ENCODE peak calls at places on chromosomes 1 and 21, in ten cellular contexts. One of them, this sample, is unnamed.

GRCh38 chr1:201011616-201012015 is 11.9 kb downstream of the KIF21B start:
- DNase-seq in coronary artery: no peak
- DNase-seq in stimulated activated CD4-positive, alpha-beta T cell treated with anti-CD3 and anti-CD28 coated beads, Interleukin-4, amount 100 ng/mL, for 24 hours: no peak
- DNase-seq in sigmoid colon: no peak
- DNase-seq in stimulated activated CD8-positive, alpha-beta memory T cell treated with anti-CD3 and anti-CD28 coated beads, Interleukin-15, amount 100 ng/mL, for 4 hours: no peak
- DNase-seq in activated T-helper 1 cell treated with anti-CD3 and anti-CD28 coated beads, Interleukin-12 subunit alpha, Interleukin-12 subunit beta, Interleukin-2, Interleukin-4 antibody, amounts not matched to agents 30 ng/mL and 10 ng/mL and 1 ng/mL, durations not matched to agents 14 hours and 24 hours and 36 hours: no peak
- DNase-seq in stimulated activated effector memory CD8-positive, alpha-beta T cell treated with anti-CD3 and anti-CD28 coated beads, Interleukin-12 subunit alpha, Interleukin-12 subunit beta, amount 100 ng/mL, for 72 hours: no peak
- DNase-seq in HTR-8/SVneo: no peak
- DNase-seq in activated T-cell treated with anti-CD3 and anti-CD28 coated beads, Interleukin-2, amount 50 U/mL, for 24 hours: no peak
- DNase-seq in GM20000: no peak
- DNase-seq in this sample: no peak

GRCh38 chr21:33948096-33948950 is 32.7 kb upstream of the ATP5PO start:
- DNase-seq in coronary artery: no peak
- DNase-seq in stimulated activated CD4-positive, alpha-beta T cell treated with anti-CD3 and anti-CD28 coated beads, Interleukin-4, amount 100 ng/mL, for 24 hours: peak
- DNase-seq in sigmoid colon: peak
- DNase-seq in stimulated activated CD8-positive, alpha-beta memory T cell treated with anti-CD3 and anti-CD28 coated beads, Interleukin-15, amount 100 ng/mL, for 4 hours: peak
- DNase-seq in activated T-helper 1 cell treated with anti-CD3 and anti-CD28 coated beads, Interleukin-12 subunit alpha, Interleukin-12 subunit beta, Interleukin-2, Interleukin-4 antibody, amounts not matched to agents 30 ng/mL and 10 ng/mL and 1 ng/mL, durations not matched to agents 14 hours and 24 hours and 36 hours: peak
- DNase-seq in stimulated activated effector memory CD8-positive, alpha-beta T cell treated with anti-CD3 and anti-CD28 coated beads, Interleukin-12 subunit alpha, Interleukin-12 subunit beta, amount 100 ng/mL, for 72 hours: peak
- DNase-seq in HTR-8/SVneo: no peak
- DNase-seq in activated T-cell treated with anti-CD3 and anti-CD28 coated beads, Interleukin-2, amount 50 U/mL, for 24 hours: peak
- DNase-seq in GM20000: peak
- DNase-seq in this sample: no peak

GRCh38 chr1:166083887-166084286 is 82.9 kb downstream of the FAM78B start:
- DNase-seq in coronary artery: no peak
- DNase-seq in stimulated activated CD4-positive, alpha-beta T cell treated with anti-CD3 and anti-CD28 coated beads, Interleukin-4, amount 100 ng/mL, for 24 hours: no peak
- DNase-seq in sigmoid colon: no peak
- DNase-seq in stimulated activated CD8-positive, alpha-beta memory T cell treated with anti-CD3 and anti-CD28 coated beads, Interleukin-15, amount 100 ng/mL, for 4 hours: no peak
- DNase-seq in activated T-helper 1 cell treated with anti-CD3 and anti-CD28 coated beads, Interleukin-12 subunit alpha, Interleukin-12 subunit beta, Interleukin-2, Interleukin-4 antibody, amounts not matched to agents 30 ng/mL and 10 ng/mL and 1 ng/mL, durations not matched to agents 14 hours and 24 hours and 36 hours: no peak
- DNase-seq in stimulated activated effector memory CD8-positive, alpha-beta T cell treated with anti-CD3 and anti-CD28 coated beads, Interleukin-12 subunit alpha, Interleukin-12 subunit beta, amount 100 ng/mL, for 72 hours: no peak
- DNase-seq in HTR-8/SVneo: no peak
- DNase-seq in activated T-cell treated with anti-CD3 and anti-CD28 coated beads, Interleukin-2, amount 50 U/mL, for 24 hours: no peak
- DNase-seq in GM20000: no peak
- DNase-seq in this sample: no peak

GRCh38 chr1:27600500-27601175 is 3.3 kb downstream of the AHDC1 start:
- DNase-seq in coronary artery: no peak
- DNase-seq in stimulated activated CD4-positive, alpha-beta T cell treated with anti-CD3 and anti-CD28 coated beads, Interleukin-4, amount 100 ng/mL, for 24 hours: no peak
- DNase-seq in sigmoid colon: no peak
- DNase-seq in stimulated activated CD8-positive, alpha-beta memory T cell treated with anti-CD3 and anti-CD28 coated beads, Interleukin-15, amount 100 ng/mL, for 4 hours: no peak
- DNase-seq in activated T-helper 1 cell treated with anti-CD3 and anti-CD28 coated beads, Interleukin-12 subunit alpha, Interleukin-12 subunit beta, Interleukin-2, Interleukin-4 antibody, amounts not matched to agents 30 ng/mL and 10 ng/mL and 1 ng/mL, durations not matched to agents 14 hours and 24 hours and 36 hours: no peak
- DNase-seq in stimulated activated effector memory CD8-positive, alpha-beta T cell treated with anti-CD3 and anti-CD28 coated beads, Interleukin-12 subunit alpha, Interleukin-12 subunit beta, amount 100 ng/mL, for 72 hours: peak
- DNase-seq in HTR-8/SVneo: no peak
- DNase-seq in activated T-cell treated with anti-CD3 and anti-CD28 coated beads, Interleukin-2, amount 50 U/mL, for 24 hours: no peak
- DNase-seq in GM20000: no peak
- DNase-seq in this sample: no peak

GRCh38 chr1:212968385-212968863 is 18.1 kb downstream of the VASH2 start:
- DNase-seq in coronary artery: peak
- DNase-seq in stimulated activated CD4-positive, alpha-beta T cell treated with anti-CD3 and anti-CD28 coated beads, Interleukin-4, amount 100 ng/mL, for 24 hours: no peak
- DNase-seq in sigmoid colon: peak
- DNase-seq in stimulated activated CD8-positive, alpha-beta memory T cell treated with anti-CD3 and anti-CD28 coated beads, Interleukin-15, amount 100 ng/mL, for 4 hours: no peak
- DNase-seq in activated T-helper 1 cell treated with anti-CD3 and anti-CD28 coated beads, Interleukin-12 subunit alpha, Interleukin-12 subunit beta, Interleukin-2, Interleukin-4 antibody, amounts not matched to agents 30 ng/mL and 10 ng/mL and 1 ng/mL, durations not matched to agents 14 hours and 24 hours and 36 hours: no peak
- DNase-seq in stimulated activated effector memory CD8-positive, alpha-beta T cell treated with anti-CD3 and anti-CD28 coated beads, Interleukin-12 subunit alpha, Interleukin-12 subunit beta, amount 100 ng/mL, for 72 hours: no peak
- DNase-seq in HTR-8/SVneo: no peak
- DNase-seq in activated T-cell treated with anti-CD3 and anti-CD28 coated beads, Interleukin-2, amount 50 U/mL, for 24 hours: no peak
- DNase-seq in GM20000: no peak
- DNase-seq in this sample: no peak

GRCh38 chr1:67674260-67675011 is 10.6 kb upstream of the GADD45A start:
- DNase-seq in coronary artery: no peak
- DNase-seq in stimulated activated CD4-positive, alpha-beta T cell treated with anti-CD3 and anti-CD28 coated beads, Interleukin-4, amount 100 ng/mL, for 24 hours: peak
- DNase-seq in sigmoid colon: peak
- DNase-seq in stimulated activated CD8-positive, alpha-beta memory T cell treated with anti-CD3 and anti-CD28 coated beads, Interleukin-15, amount 100 ng/mL, for 4 hours: peak
- DNase-seq in activated T-helper 1 cell treated with anti-CD3 and anti-CD28 coated beads, Interleukin-12 subunit alpha, Interleukin-12 subunit beta, Interleukin-2, Interleukin-4 antibody, amounts not matched to agents 30 ng/mL and 10 ng/mL and 1 ng/mL, durations not matched to agents 14 hours and 24 hours and 36 hours: peak
- DNase-seq in stimulated activated effector memory CD8-positive, alpha-beta T cell treated with anti-CD3 and anti-CD28 coated beads, Interleukin-12 subunit alpha, Interleukin-12 subunit beta, amount 100 ng/mL, for 72 hours: peak
- DNase-seq in HTR-8/SVneo: no peak
- DNase-seq in activated T-cell treated with anti-CD3 and anti-CD28 coated beads, Interleukin-2, amount 50 U/mL, for 24 hours: peak
- DNase-seq in GM20000: no peak
- DNase-seq in this sample: no peak

GRCh38 chr1:221816899-221817298 is 75.0 kb upstream of the DUSP10 start:
- DNase-seq in coronary artery: no peak
- DNase-seq in stimulated activated CD4-positive, alpha-beta T cell treated with anti-CD3 and anti-CD28 coated beads, Interleukin-4, amount 100 ng/mL, for 24 hours: no peak
- DNase-seq in sigmoid colon: no peak
- DNase-seq in stimulated activated CD8-positive, alpha-beta memory T cell treated with anti-CD3 and anti-CD28 coated beads, Interleukin-15, amount 100 ng/mL, for 4 hours: no peak
- DNase-seq in activated T-helper 1 cell treated with anti-CD3 and anti-CD28 coated beads, Interleukin-12 subunit alpha, Interleukin-12 subunit beta, Interleukin-2, Interleukin-4 antibody, amounts not matched to agents 30 ng/mL and 10 ng/mL and 1 ng/mL, durations not matched to agents 14 hours and 24 hours and 36 hours: no peak
- DNase-seq in stimulated activated effector memory CD8-positive, alpha-beta T cell treated with anti-CD3 and anti-CD28 coated beads, Interleukin-12 subunit alpha, Interleukin-12 subunit beta, amount 100 ng/mL, for 72 hours: no peak
- DNase-seq in HTR-8/SVneo: peak
- DNase-seq in activated T-cell treated with anti-CD3 and anti-CD28 coated beads, Interleukin-2, amount 50 U/mL, for 24 hours: no peak
- DNase-seq in GM20000: no peak
- DNase-seq in this sample: no peak

GRCh38 chr1:54006508-54006907 is 11.5 kb downstream of the LDLRAD1 start:
- DNase-seq in coronary artery: no peak
- DNase-seq in stimulated activated CD4-positive, alpha-beta T cell treated with anti-CD3 and anti-CD28 coated beads, Interleukin-4, amount 100 ng/mL, for 24 hours: no peak
- DNase-seq in sigmoid colon: no peak
- DNase-seq in stimulated activated CD8-positive, alpha-beta memory T cell treated with anti-CD3 and anti-CD28 coated beads, Interleukin-15, amount 100 ng/mL, for 4 hours: no peak
- DNase-seq in activated T-helper 1 cell treated with anti-CD3 and anti-CD28 coated beads, Interleukin-12 subunit alpha, Interleukin-12 subunit beta, Interleukin-2, Interleukin-4 antibody, amounts not matched to agents 30 ng/mL and 10 ng/mL and 1 ng/mL, durations not matched to agents 14 hours and 24 hours and 36 hours: no peak
- DNase-seq in stimulated activated effector memory CD8-positive, alpha-beta T cell treated with anti-CD3 and anti-CD28 coated beads, Interleukin-12 subunit alpha, Interleukin-12 subunit beta, amount 100 ng/mL, for 72 hours: no peak
- DNase-seq in HTR-8/SVneo: no peak
- DNase-seq in activated T-cell treated with anti-CD3 and anti-CD28 coated beads, Interleukin-2, amount 50 U/mL, for 24 hours: no peak
- DNase-seq in GM20000: peak
- DNase-seq in this sample: no peak

GRCh38 chr1:153534226-153534932 is 1.4 kb downstream of the S100A6 start:
- DNase-seq in coronary artery: no peak
- DNase-seq in stimulated activated CD4-positive, alpha-beta T cell treated with anti-CD3 and anti-CD28 coated beads, Interleukin-4, amount 100 ng/mL, for 24 hours: no peak
- DNase-seq in sigmoid colon: peak
- DNase-seq in stimulated activated CD8-positive, alpha-beta memory T cell treated with anti-CD3 and anti-CD28 coated beads, Interleukin-15, amount 100 ng/mL, for 4 hours: no peak
- DNase-seq in activated T-helper 1 cell treated with anti-CD3 and anti-CD28 coated beads, Interleukin-12 subunit alpha, Interleukin-12 subunit beta, Interleukin-2, Interleukin-4 antibody, amounts not matched to agents 30 ng/mL and 10 ng/mL and 1 ng/mL, durations not matched to agents 14 hours and 24 hours and 36 hours: no peak
- DNase-seq in stimulated activated effector memory CD8-positive, alpha-beta T cell treated with anti-CD3 and anti-CD28 coated beads, Interleukin-12 subunit alpha, Interleukin-12 subunit beta, amount 100 ng/mL, for 72 hours: no peak
- DNase-seq in HTR-8/SVneo: no peak
- DNase-seq in activated T-cell treated with anti-CD3 and anti-CD28 coated beads, Interleukin-2, amount 50 U/mL, for 24 hours: no peak
- DNase-seq in GM20000: no peak
- DNase-seq in this sample: no peak

GRCh38 chr1:97482022-97482421 is 438.8 kb downstream of the DPYD start:
- DNase-seq in coronary artery: no peak
- DNase-seq in stimulated activated CD4-positive, alpha-beta T cell treated with anti-CD3 and anti-CD28 coated beads, Interleukin-4, amount 100 ng/mL, for 24 hours: no peak
- DNase-seq in sigmoid colon: no peak
- DNase-seq in stimulated activated CD8-positive, alpha-beta memory T cell treated with anti-CD3 and anti-CD28 coated beads, Interleukin-15, amount 100 ng/mL, for 4 hours: no peak
- DNase-seq in activated T-helper 1 cell treated with anti-CD3 and anti-CD28 coated beads, Interleukin-12 subunit alpha, Interleukin-12 subunit beta, Interleukin-2, Interleukin-4 antibody, amounts not matched to agents 30 ng/mL and 10 ng/mL and 1 ng/mL, durations not matched to agents 14 hours and 24 hours and 36 hours: no peak
- DNase-seq in stimulated activated effector memory CD8-positive, alpha-beta T cell treated with anti-CD3 and anti-CD28 coated beads, Interleukin-12 subunit alpha, Interleukin-12 subunit beta, amount 100 ng/mL, for 72 hours: no peak
- DNase-seq in HTR-8/SVneo: no peak
- DNase-seq in activated T-cell treated with anti-CD3 and anti-CD28 coated beads, Interleukin-2, amount 50 U/mL, for 24 hours: no peak
- DNase-seq in GM20000: no peak
- DNase-seq in this sample: no peak

GRCh38 chr1:53511933-53512806 is 53.0 kb downstream of the DMRTB1 start:
- DNase-seq in coronary artery: no peak
- DNase-seq in stimulated activated CD4-positive, alpha-beta T cell treated with anti-CD3 and anti-CD28 coated beads, Interleukin-4, amount 100 ng/mL, for 24 hours: no peak
- DNase-seq in sigmoid colon: no peak
- DNase-seq in stimulated activated CD8-positive, alpha-beta memory T cell treated with anti-CD3 and anti-CD28 coated beads, Interleukin-15, amount 100 ng/mL, for 4 hours: no peak
- DNase-seq in activated T-helper 1 cell treated with anti-CD3 and anti-CD28 coated beads, Interleukin-12 subunit alpha, Interleukin-12 subunit beta, Interleukin-2, Interleukin-4 antibody, amounts not matched to agents 30 ng/mL and 10 ng/mL and 1 ng/mL, durations not matched to agents 14 hours and 24 hours and 36 hours: no peak
- DNase-seq in stimulated activated effector memory CD8-positive, alpha-beta T cell treated with anti-CD3 and anti-CD28 coated beads, Interleukin-12 subunit alpha, Interleukin-12 subunit beta, amount 100 ng/mL, for 72 hours: no peak
- DNase-seq in HTR-8/SVneo: no peak
- DNase-seq in activated T-cell treated with anti-CD3 and anti-CD28 coated beads, Interleukin-2, amount 50 U/mL, for 24 hours: no peak
- DNase-seq in GM20000: no peak
- DNase-seq in this sample: no peak

GRCh38 chr1:71641013-71641412 is 560.2 kb upstream of the ZRANB2 start:
- DNase-seq in coronary artery: no peak
- DNase-seq in stimulated activated CD4-positive, alpha-beta T cell treated with anti-CD3 and anti-CD28 coated beads, Interleukin-4, amount 100 ng/mL, for 24 hours: no peak
- DNase-seq in sigmoid colon: no peak
- DNase-seq in stimulated activated CD8-positive, alpha-beta memory T cell treated with anti-CD3 and anti-CD28 coated beads, Interleukin-15, amount 100 ng/mL, for 4 hours: no peak
- DNase-seq in activated T-helper 1 cell treated with anti-CD3 and anti-CD28 coated beads, Interleukin-12 subunit alpha, Interleukin-12 subunit beta, Interleukin-2, Interleukin-4 antibody, amounts not matched to agents 30 ng/mL and 10 ng/mL and 1 ng/mL, durations not matched to agents 14 hours and 24 hours and 36 hours: no peak
- DNase-seq in stimulated activated effector memory CD8-positive, alpha-beta T cell treated with anti-CD3 and anti-CD28 coated beads, Interleukin-12 subunit alpha, Interleukin-12 subunit beta, amount 100 ng/mL, for 72 hours: no peak
- DNase-seq in HTR-8/SVneo: no peak
- DNase-seq in activated T-cell treated with anti-CD3 and anti-CD28 coated beads, Interleukin-2, amount 50 U/mL, for 24 hours: no peak
- DNase-seq in GM20000: no peak
- DNase-seq in this sample: no peak

GRCh38 chr1:11655263-11656079 is 794 bp downstream of the FBXO44 start:
- DNase-seq in coronary artery: no peak
- DNase-seq in stimulated activated CD4-positive, alpha-beta T cell treated with anti-CD3 and anti-CD28 coated beads, Interleukin-4, amount 100 ng/mL, for 24 hours: no peak
- DNase-seq in sigmoid colon: no peak
- DNase-seq in stimulated activated CD8-positive, alpha-beta memory T cell treated with anti-CD3 and anti-CD28 coated beads, Interleukin-15, amount 100 ng/mL, for 4 hours: no peak
- DNase-seq in activated T-helper 1 cell treated with anti-CD3 and anti-CD28 coated beads, Interleukin-12 subunit alpha, Interleukin-12 subunit beta, Interleukin-2, Interleukin-4 antibody, amounts not matched to agents 30 ng/mL and 10 ng/mL and 1 ng/mL, durations not matched to agents 14 hours and 24 hours and 36 hours: no peak
- DNase-seq in stimulated activated effector memory CD8-positive, alpha-beta T cell treated with anti-CD3 and anti-CD28 coated beads, Interleukin-12 subunit alpha, Interleukin-12 subunit beta, amount 100 ng/mL, for 72 hours: no peak
- DNase-seq in HTR-8/SVneo: no peak
- DNase-seq in activated T-cell treated with anti-CD3 and anti-CD28 coated beads, Interleukin-2, amount 50 U/mL, for 24 hours: no peak
- DNase-seq in GM20000: no peak
- DNase-seq in this sample: no peak

GRCh38 chr1:175195281-175195680 is 2.7 kb upstream of the KIAA0040 start:
- DNase-seq in coronary artery: no peak
- DNase-seq in stimulated activated CD4-positive, alpha-beta T cell treated with anti-CD3 and anti-CD28 coated beads, Interleukin-4, amount 100 ng/mL, for 24 hours: no peak
- DNase-seq in sigmoid colon: no peak
- DNase-seq in stimulated activated CD8-positive, alpha-beta memory T cell treated with anti-CD3 and anti-CD28 coated beads, Interleukin-15, amount 100 ng/mL, for 4 hours: no peak
- DNase-seq in activated T-helper 1 cell treated with anti-CD3 and anti-CD28 coated beads, Interleukin-12 subunit alpha, Interleukin-12 subunit beta, Interleukin-2, Interleukin-4 antibody, amounts not matched to agents 30 ng/mL and 10 ng/mL and 1 ng/mL, durations not matched to agents 14 hours and 24 hours and 36 hours: no peak
- DNase-seq in stimulated activated effector memory CD8-positive, alpha-beta T cell treated with anti-CD3 and anti-CD28 coated beads, Interleukin-12 subunit alpha, Interleukin-12 subunit beta, amount 100 ng/mL, for 72 hours: no peak
- DNase-seq in HTR-8/SVneo: no peak
- DNase-seq in activated T-cell treated with anti-CD3 and anti-CD28 coated beads, Interleukin-2, amount 50 U/mL, for 24 hours: no peak
- DNase-seq in GM20000: peak
- DNase-seq in this sample: no peak

GRCh38 chr1:182704677-182705076 is 20.3 kb upstream of the RGS8 start:
- DNase-seq in coronary artery: no peak
- DNase-seq in stimulated activated CD4-positive, alpha-beta T cell treated with anti-CD3 and anti-CD28 coated beads, Interleukin-4, amount 100 ng/mL, for 24 hours: no peak
- DNase-seq in sigmoid colon: no peak
- DNase-seq in stimulated activated CD8-positive, alpha-beta memory T cell treated with anti-CD3 and anti-CD28 coated beads, Interleukin-15, amount 100 ng/mL, for 4 hours: no peak
- DNase-seq in activated T-helper 1 cell treated with anti-CD3 and anti-CD28 coated beads, Interleukin-12 subunit alpha, Interleukin-12 subunit beta, Interleukin-2, Interleukin-4 antibody, amounts not matched to agents 30 ng/mL and 10 ng/mL and 1 ng/mL, durations not matched to agents 14 hours and 24 hours and 36 hours: no peak
- DNase-seq in stimulated activated effector memory CD8-positive, alpha-beta T cell treated with anti-CD3 and anti-CD28 coated beads, Interleukin-12 subunit alpha, Interleukin-12 subunit beta, amount 100 ng/mL, for 72 hours: no peak
- DNase-seq in HTR-8/SVneo: no peak
- DNase-seq in activated T-cell treated with anti-CD3 and anti-CD28 coated beads, Interleukin-2, amount 50 U/mL, for 24 hours: no peak
- DNase-seq in GM20000: no peak
- DNase-seq in this sample: no peak

This sample was measured in GM12891.